ENCODE peak calls at places on chromosomes 2 and 18, in ten cellular contexts. A is GM23338; W is choroid plexus epithelial cell; B is left lung; U is HL-60; V is astrocyte; K is CD4-positive, alpha-beta T cell; T is GM20000; R is neural crest cell; M is PC-3. Q is an unnamed sample.

GRCh38 chr18:57134564-57135211 is 12.2 kb upstream of the BOD1L2 start:
- DNase-seq in B (no peak), T (no peak), W (no peak), V (no peak), A (peak; percentile 11), U (no peak), R (no peak), M (no peak), K (no peak), Q (no peak)

GRCh38 chr18:46071894-46072867 is at the start of gene PSTPIP2:
- DNase-seq in V (peak; percentile 46), B (peak; percentile 97), U (no peak), A (peak; percentile 72), W (peak; percentile 67), M (no peak), R (peak; percentile 62), T (peak; percentile 71), K (peak; percentile 54), Q (peak; percentile 48)

GRCh38 chr2:222423632-222424280 is 587 bp upstream of the SGPP2 start:
- DNase-seq in V (no peak), W (no peak), K (no peak), U (no peak), B (peak; percentile 75), T (peak; percentile 80), M (no peak), R (no peak), A (peak; percentile 41), Q (no peak)

GRCh38 chr2:109446531-109447131 is 167.1 kb downstream of the SEPTIN10 start:
- DNase-seq in W (no peak), V (peak; percentile 36), U (no peak), A (no peak), R (no peak), T (no peak), K (no peak), M (no peak), B (no peak), Q (no peak)

GRCh38 chr2:120607506-120607905 is 128.2 kb upstream of the GLI2 start:
- DNase-seq in V (no peak), M (no peak), A (no peak), R (no peak), B (peak; percentile 55), K (no peak), U (no peak), T (no peak), W (no peak), Q (no peak)

GRCh38 chr2:212898011-212898410 is 253.4 kb downstream of the IKZF2 start:
- DNase-seq in T (no peak), R (no peak), B (no peak), V (no peak), W (no peak), K (no peak), U (no peak), M (no peak), A (no peak), Q (no peak)

GRCh38 chr2:86807462-86808275 is 17.0 kb upstream of the CD8A start:
- DNase-seq in U (peak; percentile 38), K (no peak), B (peak; percentile 85), A (peak; percentile 82), V (no peak), T (peak; percentile 51), R (no peak), W (peak; percentile 21), M (peak; percentile 79), Q (peak; percentile 44)

GRCh38 chr2:69902213-69902922 is 8.6 kb downstream of the SNRNP27 start:
- DNase-seq in R (no peak), K (no peak), T (no peak), A (no peak), V (no peak), U (peak; percentile 76), B (peak; percentile 90), W (no peak), M (no peak), Q (no peak)

GRCh38 chr2:216608525-216608924 is 24.7 kb upstream of the IGFBP2 start:
- DNase-seq in W (no peak), U (no peak), A (no peak), T (no peak), V (no peak), R (no peak), B (no peak), M (no peak), K (no peak), Q (no peak)

GRCh38 chr2:233439191-233439590 is 84.9 kb downstream of the DGKD start:
- DNase-seq in K (no peak), T (no peak), W (peak; percentile 32), A (no peak), B (no peak), R (no peak), U (no peak), V (peak; percentile 34), M (peak; percentile 32), Q (no peak)

GRCh38 chr2:43059183-43059897 is 167.1 kb downstream of the ZFP36L2 start:
- DNase-seq in M (peak; percentile 72), R (no peak), A (no peak), V (peak; percentile 98), T (peak; percentile 54), B (no peak), K (peak; percentile 15), W (peak; percentile 98), U (peak; percentile 86), Q (no peak)

GRCh38 chr18:38450876-38451275 is 885.3 kb upstream of the CELF4 start:
- DNase-seq in A (no peak), W (no peak), B (no peak), R (no peak), U (no peak), M (no peak), K (no peak), T (no peak), V (no peak), Q (no peak)

DNA sequence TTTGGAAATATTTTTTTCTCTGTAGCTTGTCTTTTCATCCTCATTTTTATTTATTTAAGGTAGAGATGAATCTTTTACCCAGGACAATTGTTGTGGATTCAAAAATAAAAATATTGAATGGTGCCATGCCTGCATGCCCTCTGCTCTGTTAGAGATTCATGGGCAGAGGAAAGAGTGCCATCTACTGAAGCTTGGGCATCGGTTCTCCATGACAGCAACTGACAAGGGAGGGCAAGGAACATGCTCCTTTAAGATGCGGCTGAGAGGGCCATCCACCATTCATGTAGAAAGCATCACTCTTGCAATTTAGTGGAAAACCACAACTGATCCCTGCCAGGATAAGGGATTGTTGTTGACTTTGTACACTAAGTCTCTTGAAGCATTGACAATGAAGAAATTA is 79.9 kb downstream of the PARD3B start:
- DNase-seq in B (no peak), V (peak; percentile 13), R (no peak), A (peak; percentile 6), U (no peak), K (no peak), M (peak; percentile 65), T (no peak), W (no peak), Q (no peak)
- TF ChIP-seq CTCF in B (no peak), V (no peak), R (no peak), A (no peak), U (no peak), K (no peak), M (peak; percentile 68), T (no peak), W (no peak), Q (no peak)

GRCh38 chr2:111669928-111670695 is 213.9 kb downstream of the ANAPC1 start:
- DNase-seq in T (no peak), V (no peak), U (no peak), M (no peak), R (no peak), B (no peak), W (peak; percentile 25), K (no peak), A (no peak), Q (no peak)
- TF ChIP-seq CTCF in T (no peak), V (no peak), U (no peak), M (peak; percentile 40), R (no peak), B (no peak), W (peak; percentile 14), K (no peak), A (no peak), Q (no peak)

GRCh38 chr2:204888222-204888621 is 342.9 kb downstream of the PARD3B start:
- DNase-seq in M (no peak), W (no peak), U (no peak), V (no peak), K (no peak), T (no peak), R (no peak), B (no peak), A (no peak), Q (no peak)

GRCh38 chr2:204886713-204887112 is 341.4 kb downstream of the PARD3B start:
- DNase-seq in W (no peak), B (no peak), A (no peak), K (no peak), V (no peak), R (no peak), M (no peak), U (no peak), T (no peak), Q (no peak)

GRCh38 chr2:204881519-204882111 is 336.3 kb downstream of the PARD3B start:
- DNase-seq in T (no peak), U (no peak), K (no peak), W (no peak), B (no peak), M (no peak), A (peak; percentile 22), R (no peak), V (no peak), Q (no peak)

GRCh38 chr2:204880928-204881327 is 335.7 kb downstream of the PARD3B start:
- DNase-seq in T (no peak), V (no peak), B (no peak), U (no peak), M (no peak), W (no peak), K (no peak), R (no peak), A (no peak), Q (no peak)

DNA sequence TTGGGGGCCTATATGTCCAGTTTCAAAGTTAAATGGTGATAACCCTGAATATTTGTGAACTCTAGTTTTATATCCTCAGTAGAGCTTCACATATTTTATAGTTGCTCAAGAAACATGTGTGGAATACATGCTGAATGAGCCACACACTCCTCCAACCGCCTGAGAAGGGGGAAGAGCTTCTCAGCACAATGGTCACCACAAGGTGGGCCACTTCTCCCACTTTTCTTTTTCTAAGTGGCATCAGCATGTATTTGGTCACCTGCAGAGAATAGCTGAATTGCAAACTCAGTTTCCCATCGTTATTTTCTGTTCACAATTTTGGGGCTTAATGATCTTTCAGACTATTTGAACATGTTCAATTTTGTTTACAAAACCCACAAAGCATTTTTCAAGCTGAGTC is 340.5 kb downstream of the PARD3B start:
- DNase-seq in W (peak; percentile 9), K (no peak), T (no peak), V (no peak), U (no peak), A (peak; percentile 54), B (no peak), M (no peak), R (no peak), Q (no peak)
- TF ChIP-seq CTCF in W (peak; percentile 31), K (no peak), T (no peak), V (peak; percentile 19), U (no peak), A (peak; percentile 65), B (no peak), M (no peak), R (no peak), Q (peak; percentile 53)

DNA sequence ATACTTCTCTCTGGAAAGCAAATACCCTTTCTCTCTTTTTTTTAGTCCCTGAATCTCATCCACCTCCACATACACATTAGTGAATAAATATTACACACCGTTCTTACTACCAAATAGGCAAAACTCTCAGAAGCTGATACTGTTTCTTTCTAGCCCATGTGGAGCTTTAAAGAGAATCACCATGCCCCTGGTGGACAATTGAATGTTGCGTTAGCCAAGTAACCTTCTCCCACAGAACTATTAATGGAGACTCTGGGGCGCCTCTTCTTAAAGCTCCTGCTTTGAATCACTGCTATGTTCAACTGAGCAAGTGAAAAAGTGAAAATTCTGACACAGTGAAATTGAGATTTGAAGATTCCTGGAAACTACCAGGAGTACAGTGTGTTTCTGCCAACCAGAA is 522.8 kb upstream of the CDH7 start:
- DNase-seq in V (no peak), M (peak; percentile 11), K (no peak), U (no peak), R (no peak), A (peak; percentile 66), T (no peak), W (no peak), B (no peak), Q (no peak)
- TF ChIP-seq CTCF in V (no peak), M (peak; percentile 28), K (no peak), U (no peak), R (peak; percentile 29), A (peak; percentile 55), T (no peak), W (no peak), B (no peak), Q (peak; percentile 33)

Q was measured in progenitor cell of endocrine pancreas.